ENCODE peak calls at places on chromosomes 13 and 19, in eight cellular contexts. One of them, this sample, is unnamed.

GRCh38 chr13:27404680-27405079 is 19.7 kb upstream of the GTF3A start:
- DNase-seq in left ventricle myocardium inferior: no peak
- DNase-seq in CD8-positive, alpha-beta T cell: no peak
- DNase-seq in gastrocnemius medialis: no peak
- DNase-seq in NB4: no peak
- DNase-seq in body of pancreas: peak
- DNase-seq in IMR-90: no peak
- DNase-seq in psoas muscle: no peak
- DNase-seq in this sample: no peak

GRCh38 chr13:80923907-80924306 is 583.0 kb upstream of the SPRY2 start:
- DNase-seq in left ventricle myocardium inferior: no peak
- DNase-seq in CD8-positive, alpha-beta T cell: no peak
- DNase-seq in gastrocnemius medialis: no peak
- DNase-seq in NB4: no peak
- DNase-seq in body of pancreas: no peak
- DNase-seq in IMR-90: no peak
- DNase-seq in psoas muscle: no peak
- DNase-seq in this sample: no peak

GRCh38 chr13:26837102-26837501 is 76.5 kb upstream of the GPR12 start:
- DNase-seq in left ventricle myocardium inferior: no peak
- DNase-seq in CD8-positive, alpha-beta T cell: no peak
- DNase-seq in gastrocnemius medialis: no peak
- DNase-seq in NB4: no peak
- DNase-seq in body of pancreas: no peak
- DNase-seq in IMR-90: no peak
- DNase-seq in psoas muscle: no peak
- DNase-seq in this sample: no peak

GRCh38 chr13:110408286-110408685 is 101.2 kb downstream of the COL4A2 start:
- DNase-seq in left ventricle myocardium inferior: no peak
- DNase-seq in CD8-positive, alpha-beta T cell: no peak
- DNase-seq in gastrocnemius medialis: no peak
- DNase-seq in NB4: no peak
- DNase-seq in body of pancreas: no peak
- DNase-seq in IMR-90: no peak
- DNase-seq in psoas muscle: no peak
- DNase-seq in this sample: no peak

GRCh38 chr19:16462757-16463250 is 9.0 kb downstream of the EPS15L1 start:
- DNase-seq in left ventricle myocardium inferior: peak
- DNase-seq in CD8-positive, alpha-beta T cell: no peak
- DNase-seq in gastrocnemius medialis: peak
- DNase-seq in NB4: no peak
- DNase-seq in body of pancreas: no peak
- DNase-seq in IMR-90: peak
- DNase-seq in psoas muscle: peak
- DNase-seq in this sample: no peak

GRCh38 chr19:15292847-15293582 is 39.3 kb downstream of the BRD4 start:
- DNase-seq in left ventricle myocardium inferior: no peak
- DNase-seq in CD8-positive, alpha-beta T cell: no peak
- DNase-seq in gastrocnemius medialis: peak
- DNase-seq in NB4: no peak
- DNase-seq in body of pancreas: peak
- DNase-seq in IMR-90: no peak
- DNase-seq in psoas muscle: no peak
- DNase-seq in this sample: no peak

GRCh38 chr13:70432276-70432805 is 324.1 kb upstream of the KLHL1 start:
- DNase-seq in left ventricle myocardium inferior: no peak
- DNase-seq in CD8-positive, alpha-beta T cell: no peak
- DNase-seq in gastrocnemius medialis: no peak
- DNase-seq in NB4: no peak
- DNase-seq in body of pancreas: no peak
- DNase-seq in IMR-90: no peak
- DNase-seq in psoas muscle: no peak
- DNase-seq in this sample: no peak

GRCh38 chr13:98796191-98796590 is 43.7 kb upstream of the SLC15A1 start:
- DNase-seq in left ventricle myocardium inferior: no peak
- DNase-seq in CD8-positive, alpha-beta T cell: no peak
- DNase-seq in gastrocnemius medialis: no peak
- DNase-seq in NB4: no peak
- DNase-seq in body of pancreas: no peak
- DNase-seq in IMR-90: no peak
- DNase-seq in psoas muscle: no peak
- DNase-seq in this sample: no peak

GRCh38 chr13:85040176-85040660 is 759.0 kb downstream of the SLITRK6 start:
- DNase-seq in left ventricle myocardium inferior: no peak
- DNase-seq in CD8-positive, alpha-beta T cell: no peak
- DNase-seq in gastrocnemius medialis: no peak
- DNase-seq in NB4: no peak
- DNase-seq in body of pancreas: no peak
- DNase-seq in IMR-90: no peak
- DNase-seq in psoas muscle: no peak
- DNase-seq in this sample: no peak

GRCh38 chr19:1513492-1514294 is 874 bp upstream of the ADAMTSL5 start:
- DNase-seq in left ventricle myocardium inferior: peak
- DNase-seq in CD8-positive, alpha-beta T cell: peak
- DNase-seq in gastrocnemius medialis: no peak
- DNase-seq in NB4: peak
- DNase-seq in body of pancreas: peak
- DNase-seq in IMR-90: peak
- DNase-seq in psoas muscle: peak
- DNase-seq in this sample: no peak

GRCh38 chr13:39408512-39408911 is 194.5 kb downstream of the LHFPL6 start:
- DNase-seq in left ventricle myocardium inferior: no peak
- DNase-seq in CD8-positive, alpha-beta T cell: no peak
- DNase-seq in gastrocnemius medialis: no peak
- DNase-seq in NB4: no peak
- DNase-seq in body of pancreas: no peak
- DNase-seq in IMR-90: no peak
- DNase-seq in psoas muscle: no peak
- DNase-seq in this sample: no peak

GRCh38 chr19:28296506-28296905 is 916.4 kb downstream of the UQCRFS1 start:
- DNase-seq in left ventricle myocardium inferior: no peak
- DNase-seq in CD8-positive, alpha-beta T cell: no peak
- DNase-seq in gastrocnemius medialis: no peak
- DNase-seq in NB4: peak
- DNase-seq in body of pancreas: no peak
- DNase-seq in IMR-90: no peak
- DNase-seq in psoas muscle: no peak
- DNase-seq in this sample: no peak

GRCh38 chr19:1486720-1487575 is 3.2 kb downstream of the PCSK4 start:
- DNase-seq in left ventricle myocardium inferior: no peak
- DNase-seq in CD8-positive, alpha-beta T cell: no peak
- DNase-seq in gastrocnemius medialis: no peak
- DNase-seq in NB4: no peak
- DNase-seq in body of pancreas: no peak
- DNase-seq in IMR-90: no peak
- DNase-seq in psoas muscle: no peak
- DNase-seq in this sample: no peak

GRCh38 chr19:48815870-48816501 is 5.2 kb upstream of the BCAT2 start:
- DNase-seq in left ventricle myocardium inferior: no peak
- DNase-seq in CD8-positive, alpha-beta T cell: no peak
- DNase-seq in gastrocnemius medialis: peak
- DNase-seq in NB4: no peak
- DNase-seq in body of pancreas: peak
- DNase-seq in IMR-90: peak
- DNase-seq in psoas muscle: no peak
- DNase-seq in this sample: no peak

GRCh38 chr19:32450217-32450616 is 44.6 kb downstream of the DPY19L3 start:
- DNase-seq in left ventricle myocardium inferior: no peak
- DNase-seq in CD8-positive, alpha-beta T cell: no peak
- DNase-seq in gastrocnemius medialis: no peak
- DNase-seq in NB4: no peak
- DNase-seq in body of pancreas: no peak
- DNase-seq in IMR-90: peak
- DNase-seq in psoas muscle: no peak
- DNase-seq in this sample: no peak

GRCh38 chr13:90105881-90106496 is 1241.5 kb upstream of the MIR17HG start:
- DNase-seq in left ventricle myocardium inferior: no peak
- DNase-seq in CD8-positive, alpha-beta T cell: no peak
- DNase-seq in gastrocnemius medialis: no peak
- DNase-seq in NB4: no peak
- DNase-seq in body of pancreas: no peak
- DNase-seq in IMR-90: no peak
- DNase-seq in psoas muscle: no peak
- DNase-seq in this sample: no peak

DNA sequence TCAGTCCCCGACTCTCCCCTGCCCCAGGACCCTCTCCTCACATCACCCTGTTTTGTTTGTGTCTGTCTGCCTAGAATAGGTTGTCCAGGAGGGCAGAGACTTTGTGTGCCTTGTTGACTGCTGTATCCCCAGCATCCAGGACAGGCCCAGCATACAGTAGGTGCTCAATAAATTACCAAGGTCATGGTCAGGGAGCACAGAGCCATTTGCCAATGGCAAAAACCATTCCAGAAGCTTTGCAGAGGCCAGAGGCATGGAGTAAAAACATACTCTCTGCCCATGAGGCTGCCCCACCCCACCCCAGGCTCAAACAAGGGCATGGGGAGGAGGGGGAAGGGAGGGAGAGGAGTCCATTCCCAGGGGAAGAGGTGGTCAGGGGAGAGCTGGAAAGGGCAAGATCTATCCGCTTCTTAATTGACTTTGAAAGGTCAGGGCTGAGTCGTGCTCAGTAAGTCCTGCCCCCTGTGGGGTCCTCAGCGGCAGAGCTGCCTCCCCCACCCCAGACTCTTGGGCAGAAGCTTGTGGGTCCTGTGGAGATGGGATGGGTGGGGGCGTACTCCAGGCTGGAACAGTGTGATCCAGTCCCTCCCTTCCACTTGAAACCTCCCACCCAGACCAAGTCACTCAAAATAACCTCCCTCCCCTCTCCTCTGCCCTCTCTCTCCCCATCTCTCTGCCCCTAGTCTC is 4.4 kb downstream of the GPR4 start:
- DNase-seq in left ventricle myocardium inferior: no peak
- DNase-seq in CD8-positive, alpha-beta T cell: no peak
- DNase-seq in gastrocnemius medialis: no peak
- DNase-seq in NB4: no peak
- DNase-seq in body of pancreas: no peak
- DNase-seq in IMR-90: no peak
- DNase-seq in psoas muscle: no peak
- DNase-seq in this sample: no peak
- H3K4me3 ChIP-seq in left ventricle myocardium inferior: peak
- H3K4me3 ChIP-seq in CD8-positive, alpha-beta T cell: no peak
- H3K4me3 ChIP-seq in gastrocnemius medialis: peak
- H3K4me3 ChIP-seq in NB4: no peak
- H3K4me3 ChIP-seq in body of pancreas: no peak
- H3K4me3 ChIP-seq in IMR-90: no peak
- H3K4me3 ChIP-seq in psoas muscle: peak
- H3K4me3 ChIP-seq in this sample: no peak

DNA sequence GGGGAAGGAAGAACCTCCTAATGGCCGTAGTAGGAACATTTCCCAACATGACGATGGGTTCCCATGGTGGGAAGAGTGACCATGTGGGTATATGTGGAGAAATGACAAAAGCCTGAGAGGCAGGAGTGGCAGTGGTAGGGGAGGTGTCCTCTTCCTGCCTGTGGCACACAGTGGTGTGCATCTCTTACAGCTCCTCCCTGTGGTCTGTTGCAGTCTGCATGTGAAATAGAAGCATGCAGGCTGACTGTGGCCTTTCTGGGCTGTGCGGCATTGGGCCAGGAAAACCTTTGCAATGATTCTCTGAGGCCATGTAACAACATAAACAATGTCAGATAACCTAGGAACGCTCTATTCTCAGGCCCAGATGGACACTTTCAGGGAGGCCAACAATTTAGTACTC is 84.0 kb downstream of the LACC1 start:
- DNase-seq in left ventricle myocardium inferior: no peak
- DNase-seq in CD8-positive, alpha-beta T cell: peak
- DNase-seq in gastrocnemius medialis: no peak
- DNase-seq in NB4: peak
- DNase-seq in body of pancreas: no peak
- DNase-seq in IMR-90: no peak
- DNase-seq in psoas muscle: no peak
- DNase-seq in this sample: no peak
- TF ChIP-seq CTCF in left ventricle myocardium inferior: peak
- TF ChIP-seq CTCF in CD8-positive, alpha-beta T cell: no peak
- TF ChIP-seq CTCF in gastrocnemius medialis: no peak
- TF ChIP-seq CTCF in NB4: no peak
- TF ChIP-seq CTCF in body of pancreas: no peak
- TF ChIP-seq CTCF in IMR-90: no peak
- TF ChIP-seq CTCF in psoas muscle: no peak
- TF ChIP-seq CTCF in this sample: peak

DNA sequence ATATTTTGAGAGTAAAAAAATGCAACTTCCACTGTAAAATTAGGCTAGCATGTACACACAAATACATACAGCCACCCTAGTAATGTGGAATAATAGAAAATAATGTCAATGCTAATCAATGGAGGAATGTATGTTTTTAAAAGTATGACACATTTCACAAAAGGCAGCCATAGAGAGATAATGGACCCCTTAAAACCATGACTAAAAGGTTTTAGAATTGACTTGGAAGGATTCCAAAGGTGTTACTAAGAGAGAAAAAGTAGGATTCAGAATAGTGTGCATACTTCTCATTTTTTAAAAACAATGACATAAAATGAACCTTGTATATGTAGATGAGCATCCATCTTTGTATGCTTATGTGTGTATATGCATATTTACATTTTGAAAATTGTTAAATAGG is 597.9 kb upstream of the PCDH9 start:
- DNase-seq in left ventricle myocardium inferior: no peak
- DNase-seq in CD8-positive, alpha-beta T cell: no peak
- DNase-seq in gastrocnemius medialis: no peak
- DNase-seq in NB4: no peak
- DNase-seq in body of pancreas: no peak
- DNase-seq in IMR-90: no peak
- DNase-seq in psoas muscle: no peak
- DNase-seq in this sample: no peak
- H3K4me3 ChIP-seq in left ventricle myocardium inferior: no peak
- H3K4me3 ChIP-seq in CD8-positive, alpha-beta T cell: no peak
- H3K4me3 ChIP-seq in gastrocnemius medialis: no peak
- H3K4me3 ChIP-seq in NB4: no peak
- H3K4me3 ChIP-seq in body of pancreas: no peak
- H3K4me3 ChIP-seq in IMR-90: no peak
- H3K4me3 ChIP-seq in psoas muscle: no peak
- H3K4me3 ChIP-seq in this sample: no peak

GRCh38 chr19:33769208-33769607 is 27.5 kb upstream of the KCTD15 start:
- DNase-seq in left ventricle myocardium inferior: no peak
- DNase-seq in CD8-positive, alpha-beta T cell: no peak
- DNase-seq in gastrocnemius medialis: no peak
- DNase-seq in NB4: no peak
- DNase-seq in body of pancreas: no peak
- DNase-seq in IMR-90: no peak
- DNase-seq in psoas muscle: no peak
- DNase-seq in this sample: no peak

GRCh38 chr19:33772858-33773180 is 23.9 kb upstream of the KCTD15 start:
- DNase-seq in left ventricle myocardium inferior: no peak
- DNase-seq in CD8-positive, alpha-beta T cell: no peak
- DNase-seq in gastrocnemius medialis: no peak
- DNase-seq in NB4: no peak
- DNase-seq in body of pancreas: no peak
- DNase-seq in IMR-90: no peak
- DNase-seq in psoas muscle: no peak
- DNase-seq in this sample: no peak

GRCh38 chr19:33770107-33770506 is 26.6 kb upstream of the KCTD15 start:
- DNase-seq in left ventricle myocardium inferior: no peak
- DNase-seq in CD8-positive, alpha-beta T cell: no peak
- DNase-seq in gastrocnemius medialis: no peak
- DNase-seq in NB4: no peak
- DNase-seq in body of pancreas: no peak
- DNase-seq in IMR-90: no peak
- DNase-seq in psoas muscle: no peak
- DNase-seq in this sample: no peak

GRCh38 chr19:33772102-33772857 is 24.4 kb upstream of the KCTD15 start:
- DNase-seq in left ventricle myocardium inferior: no peak
- DNase-seq in CD8-positive, alpha-beta T cell: no peak
- DNase-seq in gastrocnemius medialis: no peak
- DNase-seq in NB4: no peak
- DNase-seq in body of pancreas: no peak
- DNase-seq in IMR-90: no peak
- DNase-seq in psoas muscle: no peak
- DNase-seq in this sample: no peak

GRCh38 chr19:33771308-33772101 is 25.2 kb upstream of the KCTD15 start:
- DNase-seq in left ventricle myocardium inferior: peak
- DNase-seq in CD8-positive, alpha-beta T cell: peak
- DNase-seq in gastrocnemius medialis: no peak
- DNase-seq in NB4: peak
- DNase-seq in body of pancreas: peak
- DNase-seq in IMR-90: peak
- DNase-seq in psoas muscle: peak
- DNase-seq in this sample: peak
- TF ChIP-seq CTCF in left ventricle myocardium inferior: peak
- TF ChIP-seq CTCF in CD8-positive, alpha-beta T cell: peak
- TF ChIP-seq CTCF in gastrocnemius medialis: peak
- TF ChIP-seq CTCF in NB4: peak
- TF ChIP-seq CTCF in body of pancreas: peak
- TF ChIP-seq CTCF in IMR-90: peak
- TF ChIP-seq CTCF in psoas muscle: peak
- TF ChIP-seq CTCF in this sample: peak

This sample was measured in GM12864.